ENCODE peak calls at places on chromosomes 13 and 19, in eight cellular contexts. N, P, I, K, V, A, X and Z are unnamed samples.

GRCh38 chr19:18194554-18195238 is 1.7 kb downstream of the MPV17L2 start:
- DNase-seq in N (no peak), P (no peak), K (no peak), I (no peak), X (no peak), V (no peak), A (no peak), Z (no peak)

GRCh38 chr19:3027981-3028304 is 1.1 kb downstream of the TLE2 start:
- DNase-seq in N (no peak), X (no peak), K (no peak), V (no peak), I (no peak), A (no peak), P (no peak), Z (no peak)

GRCh38 chr13:30552567-30552966 is 65.2 kb upstream of the USPL1 start:
- DNase-seq in V (no peak), K (no peak), X (no peak), P (no peak), A (no peak), I (no peak), N (no peak), Z (no peak)

GRCh38 chr13:66210677-66211076 is 1019.5 kb downstream of the PCDH9 start:
- DNase-seq in A (no peak), K (no peak), P (no peak), V (no peak), I (no peak), X (peak; percentile 94), N (no peak), Z (peak; percentile 42)

GRCh38 chr19:5993516-5994406 is 15.8 kb upstream of the RANBP3 start:
- DNase-seq in K (no peak), V (no peak), P (no peak), X (no peak), N (no peak), A (no peak), I (no peak), Z (no peak)

GRCh38 chr19:45195764-45196163 is 17.2 kb downstream of the BLOC1S3 start:
- DNase-seq in I (no peak), X (peak; percentile 26), V (no peak), A (no peak), K (no peak), P (no peak), N (no peak), Z (no peak)

GRCh38 chr13:38341149-38341692 is 8.4 kb upstream of the UFM1 start:
- DNase-seq in X (no peak), I (no peak), N (no peak), P (no peak), K (no peak), A (no peak), V (no peak), Z (no peak)

GRCh38 chr19:53621885-53622710 is 9.7 kb upstream of the DPRX start:
- DNase-seq in P (no peak), I (no peak), N (no peak), V (no peak), X (no peak), K (no peak), A (no peak), Z (no peak)

GRCh38 chr13:112124100-112124499 is 57.2 kb downstream of the SOX1 start:
- DNase-seq in I (no peak), A (no peak), V (no peak), X (no peak), K (no peak), P (no peak), N (no peak), Z (no peak)

GRCh38 chr13:73656863-73657262 is 477.3 kb downstream of the KLF12 start:
- DNase-seq in N (no peak), K (no peak), A (no peak), I (no peak), X (no peak), V (no peak), P (no peak), Z (no peak)

GRCh38 chr13:91785435-91786137 is 387.2 kb downstream of the GPC5 start:
- DNase-seq in N (no peak), X (no peak), A (no peak), V (no peak), I (no peak), K (no peak), P (no peak), Z (no peak)

GRCh38 chr19:39405261-39405912 is 1.3 kb upstream of the ZFP36 start:
- DNase-seq in I (no peak), P (no peak), A (peak; percentile 41), V (no peak), K (no peak), N (no peak), X (no peak), Z (no peak)

GRCh38 chr13:38350114-38350617 is 515 bp downstream of the UFM1 start:
- DNase-seq in P (peak; percentile 5), K (peak; percentile 23), X (no peak), N (peak; percentile 26), A (no peak), I (peak; percentile 23), V (no peak), Z (no peak)

GRCh38 chr13:33276581-33276980 is 9.0 kb downstream of the STARD13 start:
- DNase-seq in X (no peak), P (no peak), A (no peak), N (no peak), V (no peak), K (no peak), I (no peak), Z (no peak)

GRCh38 chr19:13055213-13056051 is 47.2 kb downstream of the LYL1 start:
- DNase-seq in V (no peak), K (no peak), N (no peak), I (no peak), P (no peak), A (no peak), X (peak; percentile 30), Z (peak; percentile 93)

GRCh38 chr13:67023088-67023893 is 206.8 kb downstream of the PCDH9 start:
- DNase-seq in I (no peak), X (no peak), P (no peak), A (no peak), V (peak; percentile 76), N (no peak), K (no peak), Z (peak; percentile 2)

GRCh38 chr19:12687496-12688196 is at the start of gene GNG14:
- DNase-seq in X (no peak), P (no peak), K (no peak), I (no peak), N (no peak), A (no peak), V (no peak), Z (no peak)

GRCh38 chr19:58196911-58197616 is 14.2 kb downstream of the ZNF274 start:
- DNase-seq in N (no peak), X (no peak), A (no peak), K (no peak), I (no peak), V (no peak), P (no peak), Z (peak; percentile 35)

GRCh38 chr19:46984077-46985010 is 35.3 kb upstream of the NPAS1 start:
- DNase-seq in A (no peak), N (no peak), X (no peak), I (no peak), V (peak; percentile 75), P (no peak), K (no peak), Z (no peak)

GRCh38 chr19:14089662-14090508 is 666 bp downstream of the SAMD1 start:
- DNase-seq in P (no peak), N (no peak), X (no peak), A (no peak), K (peak; percentile 37), V (no peak), I (peak; percentile 39), Z (peak; percentile 45)

GRCh38 chr13:113544071-113544891 is 40.3 kb upstream of the TFDP1 start:
- DNase-seq in V (no peak), K (no peak), I (no peak), P (no peak), N (no peak), X (no peak), A (no peak), Z (no peak)

GRCh38 chr13:114124921-114125320 is 7.5 kb downstream of the RASA3 start:
- DNase-seq in K (no peak), V (no peak), X (peak; percentile 13), A (peak; percentile 78), P (peak; percentile 44), I (peak; percentile 54), N (peak; percentile 72), Z (no peak)

GRCh38 chr13:64591981-64592380 is 2638.2 kb downstream of the PCDH9 start:
- DNase-seq in I (no peak), N (no peak), V (no peak), A (no peak), K (no peak), P (no peak), X (no peak), Z (no peak)

GRCh38 chr13:68232351-68233130 is 1002.4 kb upstream of the PCDH9 start:
- DNase-seq in N (no peak), A (no peak), I (no peak), V (no peak), P (no peak), K (no peak), X (peak; percentile 8), Z (no peak)

GRCh38 chr19:41225238-41226052 is 6.4 kb downstream of the AXL start:
- DNase-seq in P (no peak), I (no peak), N (peak; percentile 30), X (peak; percentile 95), A (peak; percentile 6), V (no peak), K (no peak), Z (peak; percentile 100)

GRCh38 chr19:6876790-6877189 is 10.6 kb upstream of the ADGRE1 start:
- DNase-seq in V (no peak), P (no peak), K (no peak), X (no peak), N (no peak), A (no peak), I (no peak), Z (no peak)

GRCh38 chr19:48094129-48094842 is 16.3 kb downstream of the PLA2G4C start:
- DNase-seq in X (no peak), P (no peak), A (no peak), K (no peak), I (no peak), N (no peak), V (no peak), Z (no peak)

GRCh38 chr19:42370068-42370520 is 20.0 kb downstream of the CNFN start:
- DNase-seq in K (no peak), N (no peak), X (no peak), V (no peak), I (no peak), P (no peak), A (no peak), Z (no peak)

GRCh38 chr19:46760363-46760762 is 14.1 kb upstream of the STRN4 start:
- DNase-seq in X (no peak), I (no peak), P (no peak), V (no peak), K (no peak), N (no peak), A (no peak), Z (no peak)

GRCh38 chr19:14835011-14835410 is at the start of the genes OR7A5 and OR7C1:
- DNase-seq in X (no peak), N (no peak), P (no peak), A (no peak), V (no peak), I (no peak), K (no peak), Z (no peak)